ENCODE peak calls at places on chromosomes 6 and 20, in eight cellular contexts. V is A549; B is adrenal gland; I is NCI-H1694 treated with DMSO at 0.1 percent for 48 hours; W is AG10803; J is activated effector memory CD4-positive, alpha-beta T cell treated with Interleukin-2 at 50 U/mL for 16 hours; O is naive thymus-derived CD8-positive, alpha-beta T cell; P is effector CD4-positive, alpha-beta T cell. E is an unnamed sample.
A peak's percentile ranks its signal among the peaks of the same experiment; 100 is the strongest.

GRCh38 chr6:1337791-1338190 is 25.9 kb downstream of the FOXQ1 start:
- DNase-seq in J (no peak), I (no peak), B (no peak), W (peak; percentile 71), O (no peak), V (no peak), P (no peak), E (no peak)

GRCh38 chr20:24160563-24161355 is 172.2 kb upstream of the GGTLC1 start:
- DNase-seq in J (no peak), P (no peak), W (peak; percentile 76), I (peak; percentile 50), B (peak; percentile 49), O (no peak), V (peak; percentile 61), E (peak; percentile 3)

GRCh38 chr20:36085686-36086267 is 68.8 kb upstream of the EPB41L1 start:
- DNase-seq in O (no peak), I (no peak), B (peak; percentile 62), V (peak; percentile 98), J (no peak), P (no peak), W (peak; percentile 53), E (no peak)

GRCh38 chr6:14882394-14883073 is 363.3 kb upstream of the JARID2 start:
- DNase-seq in P (no peak), J (no peak), B (no peak), V (no peak), O (no peak), W (peak; percentile 28), I (no peak), E (no peak)

GRCh38 chr6:55568779-55569439 is 10.1 kb downstream of the HMGCLL1 start:
- DNase-seq in B (no peak), J (no peak), O (no peak), W (no peak), P (no peak), I (no peak), V (no peak), E (peak; percentile 6)

GRCh38 chr6:67916389-67916788 is 718.7 kb upstream of the ADGRB3 start:
- DNase-seq in O (no peak), W (peak; percentile 58), J (no peak), V (no peak), B (no peak), I (no peak), P (no peak), E (peak; percentile 7)

GRCh38 chr6:163945813-163946212 is 531.3 kb downstream of the QKI start:
- DNase-seq in I (no peak), V (no peak), P (no peak), J (no peak), W (no peak), B (no peak), O (no peak), E (no peak)

GRCh38 chr6:12467706-12468670 is 177.8 kb downstream of the EDN1 start:
- DNase-seq in V (no peak), P (no peak), J (no peak), I (no peak), O (no peak), W (peak; percentile 96), B (no peak), E (no peak)

GRCh38 chr6:111721677-111722219 is 116.1 kb upstream of the TRAF3IP2 start:
- DNase-seq in O (peak; percentile 52), J (no peak), W (peak; percentile 50), P (no peak), V (peak; percentile 20), I (no peak), B (no peak), E (peak; percentile 67)

GRCh38 chr20:9792674-9793073 is 46.2 kb downstream of the PAK5 start:
- DNase-seq in I (no peak), V (no peak), W (no peak), J (no peak), B (no peak), P (no peak), O (no peak), E (no peak)

GRCh38 chr6:44702292-44702691 is 314.8 kb downstream of the CDC5L start:
- DNase-seq in W (peak; percentile 38), J (no peak), B (no peak), V (no peak), P (no peak), I (no peak), O (no peak), E (no peak)

GRCh38 chr20:36862857-36863668 is 12.9 kb upstream of the TLDC2 start:
- DNase-seq in V (no peak), W (no peak), J (no peak), O (no peak), P (no peak), I (no peak), B (no peak), E (no peak)

GRCh38 chr6:150290429-150290828 is 78.4 kb upstream of the IYD start:
- DNase-seq in J (no peak), P (no peak), V (no peak), I (no peak), O (no peak), B (no peak), W (peak; percentile 54), E (peak; percentile 74)

GRCh38 chr6:85078071-85078470 is 313.7 kb upstream of the TBX18 start:
- DNase-seq in W (peak; percentile 88), V (peak; percentile 23), I (no peak), B (no peak), O (no peak), J (no peak), P (no peak), E (peak; percentile 88)

GRCh38 chr6:72218125-72218524 is 331.8 kb downstream of the RIMS1 start:
- DNase-seq in P (no peak), J (no peak), I (peak; percentile 2), B (no peak), W (peak; percentile 20), V (peak; percentile 37), O (no peak), E (no peak)

GRCh38 chr6:129889580-129889979 is 28.5 kb upstream of the TMEM244 start:
- DNase-seq in O (no peak), J (no peak), P (no peak), W (peak; percentile 74), V (no peak), B (no peak), I (no peak), E (peak; percentile 67)

GRCh38 chr20:7113577-7114466 is 346.3 kb downstream of the BMP2 start:
- DNase-seq in I (peak; percentile 36), V (peak; percentile 36), J (no peak), P (no peak), O (no peak), W (peak; percentile 11), B (peak; percentile 18), E (no peak)

GRCh38 chr6:9205645-9206044 is 770.3 kb upstream of the SLC35B3 start:
- DNase-seq in W (peak; percentile 9), V (no peak), I (no peak), J (no peak), B (no peak), P (no peak), O (no peak), E (no peak)

GRCh38 chr6:166910601-166911000 is 45.7 kb downstream of the RNASET2 start:
- DNase-seq in V (no peak), B (no peak), J (no peak), W (no peak), I (no peak), P (no peak), O (no peak), E (peak; percentile 60)

GRCh38 chr20:12744026-12744425 is 264.7 kb upstream of the SPTLC3 start:
- DNase-seq in J (no peak), V (no peak), P (no peak), I (no peak), O (no peak), B (no peak), W (no peak), E (no peak)

E was measured in skeletal muscle cell.